ENCODE peak calls at places on chromosome 16, in eight cellular contexts. M is KG1; T is astrocyte of the cerebellum; V is activated effector memory CD4-positive, alpha-beta T cell treated with anti-CD3 and anti-CD28 coated beads, Interleukin-2, amount 50 U/mL, for 16 hours; W is activated CD4-positive, alpha-beta T cell treated with anti-CD3 and anti-CD28 coated beads, Interleukin-2, amount 10 ng/mL, durations not matched to agents 7 days and 5 days; U is HFFc6; L is natural killer cell; E is iPS DF 19.7. J is an unnamed sample.

GRCh38 chr16:53503270-53503911 is 382 bp upstream of the AKTIP start:
- DNase-seq in M (peak), T (peak), V (peak), W (peak), U (peak), L (peak), E (peak), J (peak)

GRCh38 chr16:73231969-73232554 is 184.1 kb upstream of the ZFHX3 start:
- DNase-seq in M (no peak), T (no peak), V (no peak), W (no peak), U (no peak), L (no peak), E (no peak), J (no peak)

GRCh38 chr16:25143898-25144297 is 32.4 kb downstream of the LCMT1 start:
- DNase-seq in M (no peak), T (no peak), V (no peak), W (no peak), U (no peak), L (no peak), E (no peak), J (no peak)

GRCh38 chr16:64339052-64339770 is 782.7 kb downstream of the CDH11 start:
- DNase-seq in M (no peak), T (peak), V (no peak), W (no peak), U (peak), L (no peak), E (no peak), J (no peak)

GRCh38 chr16:52515068-52515671 is 31.8 kb downstream of the TOX3 start:
- DNase-seq in M (no peak), T (no peak), V (no peak), W (no peak), U (no peak), L (no peak), E (no peak), J (no peak)

GRCh38 chr16:67528870-67529638 is 425 bp downstream of the RIPOR1 start:
- DNase-seq in M (no peak), T (no peak), V (peak), W (peak), U (no peak), L (peak), E (no peak), J (no peak)

GRCh38 chr16:75087040-75087979 is 29.3 kb downstream of the LDHD start:
- DNase-seq in M (no peak), T (no peak), V (peak), W (no peak), U (no peak), L (no peak), E (no peak), J (no peak)

GRCh38 chr16:84307209-84307954 is 12.7 kb downstream of the WFDC1 start:
- DNase-seq in M (no peak), T (no peak), V (no peak), W (no peak), U (no peak), L (no peak), E (no peak), J (no peak)

GRCh38 chr16:81599034-81599744 is 154.6 kb downstream of the CMIP start:
- DNase-seq in M (no peak), T (no peak), V (no peak), W (no peak), U (no peak), L (no peak), E (no peak), J (no peak)

GRCh38 chr16:81790772-81791171 is 11.7 kb downstream of the PLCG2 start:
- DNase-seq in M (no peak), T (no peak), V (no peak), W (no peak), U (no peak), L (no peak), E (no peak), J (no peak)

GRCh38 chr16:89191033-89191900 is 9.1 kb downstream of the SLC22A31 start:
- DNase-seq in M (no peak), T (no peak), V (peak), W (no peak), U (no peak), L (no peak), E (no peak), J (no peak)

GRCh38 chr16:55567382-55567781 is 898 bp downstream of the CAPNS2 start:
- DNase-seq in M (no peak), T (no peak), V (no peak), W (no peak), U (no peak), L (no peak), E (no peak), J (no peak)

GRCh38 chr16:48511716-48512115 is 98.3 kb downstream of the N4BP1 start:
- DNase-seq in M (no peak), T (no peak), V (no peak), W (no peak), U (no peak), L (no peak), E (no peak), J (no peak)

GRCh38 chr16:88023786-88024185 is 72.6 kb downstream of the BANP start:
- DNase-seq in M (no peak), T (no peak), V (no peak), W (no peak), U (no peak), L (no peak), E (no peak), J (no peak)

GRCh38 chr16:47592232-47592631 is 131.1 kb downstream of the PHKB start:
- DNase-seq in M (no peak), T (no peak), V (no peak), W (no peak), U (no peak), L (no peak), E (no peak), J (no peak)

GRCh38 chr16:27107185-27107592 is 40.5 kb downstream of the C16orf82 start:
- DNase-seq in M (no peak), T (no peak), V (peak), W (no peak), U (no peak), L (no peak), E (no peak), J (no peak)

GRCh38 chr16:50193594-50193993 is 40.5 kb downstream of the TENT4B start:
- DNase-seq in M (no peak), T (no peak), V (no peak), W (no peak), U (no peak), L (no peak), E (no peak), J (no peak)

GRCh38 chr16:90027611-90028010 is 8.4 kb upstream of the DBNDD1 start:
- DNase-seq in M (no peak), T (no peak), V (no peak), W (no peak), U (no peak), L (no peak), E (no peak), J (no peak)

GRCh38 chr16:85153046-85153445 is 40.8 kb upstream of the CIBAR2 start:
- DNase-seq in M (no peak), T (no peak), V (no peak), W (no peak), U (no peak), L (no peak), E (no peak), J (no peak)

GRCh38 chr16:48452991-48453760 is 68.0 kb upstream of the SIAH1 start:
- DNase-seq in M (no peak), T (no peak), V (no peak), W (no peak), U (no peak), L (no peak), E (no peak), J (no peak)

GRCh38 chr16:20849587-20850390 is 43.5 kb downstream of the REXO5 start:
- DNase-seq in M (peak), T (peak), V (peak), W (peak), U (peak), L (peak), E (peak), J (peak)

GRCh38 chr16:50093607-50094570 is 28.1 kb downstream of the HEATR3 start:
- DNase-seq in M (no peak), T (no peak), V (no peak), W (no peak), U (no peak), L (no peak), E (no peak), J (no peak)

GRCh38 chr16:85898521-85899442 is at the start of gene IRF8:
- DNase-seq in M (no peak), T (no peak), V (peak), W (peak), U (no peak), L (peak), E (peak), J (no peak)

GRCh38 chr16:64478258-64478906 is 643.5 kb downstream of the CDH11 start:
- DNase-seq in M (no peak), T (peak), V (no peak), W (no peak), U (peak), L (no peak), E (no peak), J (no peak)

GRCh38 chr16:85936761-85937343 is 37.9 kb downstream of the IRF8 start:
- DNase-seq in M (no peak), T (no peak), V (peak), W (no peak), U (no peak), L (peak), E (no peak), J (no peak)

J was measured in iPS DF 6.9.